ENCODE peak calls at places on chromosomes 3 and 15, in seven cellular contexts. S, T, B, H, X, Q and C are unnamed samples.

GRCh38 chr15:59632714-59633113 is 21.1 kb downstream of the GCNT3 start:
- DNase-seq in T (peak; percentile 37), X (no peak), B (peak; percentile 8), Q (no peak), S (no peak), H (no peak), C (no peak)

GRCh38 chr3:137845161-137845560 is 81.0 kb downstream of the SOX14 start:
- DNase-seq in X (no peak), T (peak; percentile 46), S (no peak), H (no peak), B (no peak), Q (no peak), C (no peak)

GRCh38 chr15:54564142-54564541 is 585.9 kb downstream of the UNC13C start:
- DNase-seq in H (no peak), X (no peak), B (no peak), S (no peak), T (no peak), Q (no peak), C (no peak)

GRCh38 chr3:13217736-13218540 is 144.7 kb upstream of the IQSEC1 start:
- DNase-seq in S (peak; percentile 20), T (no peak), Q (no peak), H (peak; percentile 97), X (peak; percentile 86), B (peak; percentile 64), C (peak; percentile 81)

GRCh38 chr3:15755780-15756179 is 42.0 kb downstream of the ANKRD28 start:
- DNase-seq in T (no peak), Q (no peak), S (no peak), B (no peak), H (no peak), X (no peak), C (no peak)

GRCh38 chr3:5192568-5193319 is 5.2 kb downstream of the EDEM1 start:
- DNase-seq in S (peak; percentile 68), T (no peak), B (no peak), X (no peak), H (no peak), Q (no peak), C (no peak)

GRCh38 chr15:92460023-92460422 is 66.3 kb downstream of the ST8SIA2 start:
- DNase-seq in H (no peak), T (no peak), X (no peak), S (no peak), B (no peak), Q (no peak), C (no peak)

GRCh38 chr3:57060089-57060829 is at the start of gene SPATA12:
- DNase-seq in S (no peak), X (peak; percentile 94), T (no peak), Q (peak; percentile 88), B (peak; percentile 86), H (peak; percentile 90), C (peak; percentile 91)

GRCh38 chr3:159007331-159007730 is 205.5 kb downstream of the MFSD1 start:
- DNase-seq in B (no peak), T (no peak), H (no peak), S (no peak), Q (no peak), X (no peak), C (no peak)

GRCh38 chr3:147864754-147865354 is 455.7 kb downstream of the ZIC1 start:
- DNase-seq in T (no peak), X (peak; percentile 6), S (no peak), H (no peak), B (no peak), Q (no peak), C (no peak)

GRCh38 chr3:150956376-150956775 is 16.2 kb downstream of the CLRN1 start:
- DNase-seq in S (no peak), T (no peak), B (peak; percentile 28), X (peak; percentile 75), H (peak; percentile 39), Q (peak; percentile 44), C (peak; percentile 75)

GRCh38 chr3:49357466-49358216 is 512 bp downstream of the GPX1 start:
- DNase-seq in B (peak; percentile 90), T (no peak), H (peak; percentile 82), X (peak; percentile 91), Q (peak; percentile 93), S (peak; percentile 63), C (peak; percentile 88)

GRCh38 chr15:52257734-52258062 is 37.9 kb downstream of the MYO5C start:
- DNase-seq in T (peak; percentile 85), Q (peak; percentile 86), B (no peak), S (no peak), X (peak; percentile 70), H (peak; percentile 72), C (peak; percentile 57)

GRCh38 chr3:48507256-48508061 is 3.5 kb upstream of the SHISA5 start:
- DNase-seq in B (peak; percentile 76), S (peak; percentile 76), T (peak; percentile 84), H (peak; percentile 53), Q (peak; percentile 50), X (peak; percentile 83), C (peak; percentile 75)

GRCh38 chr15:86743283-86743903 is 663.7 kb downstream of the AGBL1 start:
- DNase-seq in X (peak; percentile 6), Q (no peak), T (peak; percentile 69), B (no peak), S (peak; percentile 80), H (peak; percentile 7), C (peak; percentile 9)

GRCh38 chr3:58526124-58526957 is 10.6 kb downstream of the ACOX2 start:
- DNase-seq in H (peak; percentile 57), B (peak; percentile 90), T (no peak), Q (peak; percentile 91), S (no peak), X (peak; percentile 94), C (peak; percentile 89)

GRCh38 chr15:79682285-79682684 is 214.5 kb downstream of the MTHFS start:
- DNase-seq in H (peak; percentile 31), B (peak; percentile 83), X (peak; percentile 90), T (no peak), S (no peak), Q (peak; percentile 88), C (peak; percentile 82)

GRCh38 chr15:80266745-80267144 is 14.7 kb upstream of the CTXND1 start:
- DNase-seq in X (no peak), T (no peak), Q (no peak), S (no peak), H (no peak), B (no peak), C (no peak)